ENCODE peak calls at places on chromosomes 2 and 18, in four cellular contexts. Z is activated T-cell treated with anti-CD3 and anti-CD28 coated beads for 24 hours, K is IMR-90, Q is lower lobe of right lung. A is an unnamed sample.

GRCh38 chr2:132651115-132652099 is 18.6 kb downstream of the LYPD1 start:
- DNase-seq in Q (no peak), K (peak), Z (no peak), A (peak)

GRCh38 chr2:232438951-232439757 is 16.8 kb upstream of the ALPI start:
- DNase-seq in Q (peak), Z (no peak), K (no peak), A (peak)

GRCh38 chr18:35519148-35519899 is 21.6 kb upstream of the INO80C start:
- DNase-seq in Z (no peak), Q (no peak), K (no peak), A (no peak)

GRCh38 chr2:127661949-127662510 is 13.3 kb downstream of the LIMS2 start:
- DNase-seq in K (no peak), Q (peak), Z (no peak), A (no peak)

GRCh38 chr2:109549016-109549595 is 64.7 kb downstream of the SEPTIN10 start:
- DNase-seq in K (no peak), Q (no peak), Z (no peak), A (no peak)

GRCh38 chr18:13614701-13615288 is 111.6 kb downstream of the FAM210A start:
- DNase-seq in Z (no peak), K (no peak), Q (no peak), A (no peak)

GRCh38 chr18:46700026-46700425 is 43.0 kb upstream of the LOXHD1 start:
- DNase-seq in Q (no peak), K (no peak), Z (no peak), A (no peak)

GRCh38 chr2:42089340-42089925 is 41.6 kb downstream of the PKDCC start:
- DNase-seq in Z (no peak), Q (peak), K (peak), A (peak)

GRCh38 chr2:8656160-8656641 is 25.7 kb upstream of the ID2 start:
- DNase-seq in Q (no peak), K (peak), Z (no peak), A (peak)

GRCh38 chr2:149019768-149020167 is 18.7 kb upstream of the LYPD6B start:
- DNase-seq in Z (no peak), Q (no peak), K (no peak), A (no peak)

GRCh38 chr18:58379443-58379842 is 249.4 kb downstream of the ALPK2 start:
- DNase-seq in Q (no peak), K (no peak), Z (no peak), A (no peak)

GRCh38 chr2:207122914-207123744 is 42.6 kb downstream of the KLF7 start:
- DNase-seq in Q (no peak), Z (peak), K (no peak), A (peak)

GRCh38 chr2:222295368-222296041 is 3.3 kb downstream of the PAX3 start:
- DNase-seq in Z (no peak), Q (no peak), K (peak), A (peak)

GRCh38 chr2:226673314-226673723 is 126.3 kb downstream of the IRS1 start:
- DNase-seq in K (peak), Z (no peak), Q (no peak), A (peak)

A was measured in fibroblast of lung.